ENCODE peak calls at places on chromosomes 7 and 10, in four cellular contexts. T is HCT116, X is K562, N is WTC11. C is an unnamed sample.

GRCh38 chr10:88313897-88314296 is 269.2 kb downstream of the RNLS start:
- DNase-seq in T (no peak), X (no peak), N (no peak), C (no peak)

GRCh38 chr10:25694206-25694933 is 239.7 kb upstream of the MYO3A start:
- DNase-seq in T (no peak), X (no peak), N (no peak), C (no peak)

GRCh38 chr7:167087-167855 is 25.1 kb upstream of the FAM20C start:
- DNase-seq in T (no peak), X (no peak), N (no peak), C (peak)

GRCh38 chr10:99540339-99540672 is 7.6 kb downstream of the NKX2-3 start:
- DNase-seq in T (no peak), X (no peak), N (no peak), C (no peak)

GRCh38 chr7:55069271-55069792 is 50.5 kb downstream of the EGFR start:
- DNase-seq in T (no peak), X (no peak), N (no peak), C (no peak)

GRCh38 chr7:114722562-114722961 is 199.3 kb upstream of the MDFIC start:
- DNase-seq in T (no peak), X (no peak), N (no peak), C (no peak)

GRCh38 chr10:132849546-132850031 is 63.6 kb upstream of the NKX6-2 start:
- DNase-seq in T (no peak), X (no peak), N (peak), C (no peak)

GRCh38 chr7:916291-916941 is 38.1 kb downstream of the ADAP1 start:
- DNase-seq in T (no peak), X (no peak), N (no peak), C (no peak)

GRCh38 chr10:131058799-131059198 is 252.7 kb downstream of the TCERG1L start:
- DNase-seq in T (no peak), X (no peak), N (no peak), C (no peak)

GRCh38 chr7:87475359-87476178 is at the start of gene ABCB4:
- DNase-seq in T (no peak), X (peak), N (peak), C (no peak)

GRCh38 chr7:122383934-122384333 is 79.4 kb upstream of the FEZF1 start:
- DNase-seq in T (no peak), X (no peak), N (no peak), C (peak)

GRCh38 chr10:8042032-8042863 is 12.2 kb upstream of the GATA3 start:
- DNase-seq in T (no peak), X (no peak), N (no peak), C (no peak)

GRCh38 chr10:129761166-129761565 is 202.9 kb downstream of the EBF3 start:
- DNase-seq in T (no peak), X (no peak), N (no peak), C (no peak)

GRCh38 chr7:42886129-42886528 is 25.7 kb downstream of the C7orf25 start:
- DNase-seq in T (no peak), X (no peak), N (no peak), C (peak)

GRCh38 chr7:70093496-70093895 is 495.2 kb downstream of the AUTS2 start:
- DNase-seq in T (no peak), X (no peak), N (no peak), C (no peak)

GRCh38 chr7:151126500-151127137 is 40.3 kb downstream of the AGAP3 start:
- DNase-seq in T (no peak), X (no peak), N (no peak), C (no peak)

GRCh38 chr7:142461437-142461836 is 203.6 kb upstream of the PRSS58 start:
- DNase-seq in T (no peak), X (no peak), N (no peak), C (no peak)

GRCh38 chr7:92754756-92755581 is 81.4 kb downstream of the CDK6 start:
- DNase-seq in T (no peak), X (peak), N (no peak), C (peak)

GRCh38 chr10:97773096-97773495 is 1.3 kb upstream of the SFRP5 start:
- DNase-seq in T (no peak), X (no peak), N (no peak), C (no peak)

GRCh38 chr7:12861070-12861469 is 173.6 kb downstream of the ARL4A start:
- DNase-seq in T (no peak), X (no peak), N (no peak), C (no peak)

GRCh38 chr7:131501422-131501821 is 55.0 kb downstream of the PODXL start:
- DNase-seq in T (no peak), X (no peak), N (no peak), C (peak)

GRCh38 chr7:40579401-40579800 is 444.6 kb downstream of the SUGCT start:
- DNase-seq in T (no peak), X (no peak), N (no peak), C (no peak)

GRCh38 chr7:117098457-117098856 is 145.2 kb downstream of the ST7 start:
- DNase-seq in T (no peak), X (no peak), N (no peak), C (no peak)

GRCh38 chr7:95511716-95512260 is 26.0 kb downstream of the ASB4 start:
- DNase-seq in T (peak), X (peak), N (peak), C (peak)

GRCh38 chr7:117951285-117951684 is 78.0 kb upstream of the CTTNBP2 start:
- DNase-seq in T (no peak), X (no peak), N (no peak), C (no peak)

GRCh38 chr7:39132306-39132705 is 154.6 kb downstream of the POU6F2 start:
- DNase-seq in T (no peak), X (no peak), N (no peak), C (no peak)

GRCh38 chr7:2175091-2175490 is 57.7 kb downstream of the MAD1L1 start:
- DNase-seq in T (no peak), X (no peak), N (no peak), C (no peak)

GRCh38 chr7:120337308-120337907 is 64.4 kb downstream of the KCND2 start:
- DNase-seq in T (peak), X (peak), N (no peak), C (peak)

GRCh38 chr7:90538405-90538804 is 57.7 kb upstream of the CDK14 start:
- DNase-seq in T (no peak), X (no peak), N (no peak), C (no peak)

GRCh38 chr7:158109364-158110033 is 478.1 kb downstream of the PTPRN2 start:
- DNase-seq in T (no peak), X (no peak), N (no peak), C (peak)

GRCh38 chr10:132341017-132341416 is 9.0 kb downstream of the LRRC27 start:
- DNase-seq in T (no peak), X (no peak), N (no peak), C (no peak)

GRCh38 chr10:54769051-54769450 is 32.0 kb downstream of the PCDH15 start:
- DNase-seq in T (no peak), X (no peak), N (no peak), C (no peak)

GRCh38 chr10:28592953-28593352 is 60.0 kb downstream of the WAC start:
- DNase-seq in T (peak), X (peak), N (no peak), C (peak)

GRCh38 chr10:9096288-9096687 is 1041.8 kb downstream of the GATA3 start:
- DNase-seq in T (no peak), X (no peak), N (no peak), C (no peak)

GRCh38 chr10:72235544-72236279 is 19.6 kb upstream of the ASCC1 start:
- DNase-seq in T (no peak), X (no peak), N (no peak), C (no peak)

GRCh38 chr7:139767561-139767982 is 10.2 kb downstream of the HIPK2 start:
- DNase-seq in T (no peak), X (no peak), N (no peak), C (peak)

GRCh38 chr10:17075510-17075909 is 54.1 kb downstream of the CUBN start:
- DNase-seq in T (no peak), X (no peak), N (no peak), C (no peak)

GRCh38 chr7:1005303-1005702 is 22.3 kb downstream of the CYP2W1 start:
- DNase-seq in T (no peak), X (no peak), N (no peak), C (no peak)

GRCh38 chr7:93914581-93915066 is 6.9 kb upstream of the GNG11 start:
- DNase-seq in T (peak), X (no peak), N (no peak), C (no peak)

GRCh38 chr10:118965636-118966035 is 63.9 kb upstream of the NANOS1 start:
- DNase-seq in T (no peak), X (no peak), N (no peak), C (no peak)

DNA sequence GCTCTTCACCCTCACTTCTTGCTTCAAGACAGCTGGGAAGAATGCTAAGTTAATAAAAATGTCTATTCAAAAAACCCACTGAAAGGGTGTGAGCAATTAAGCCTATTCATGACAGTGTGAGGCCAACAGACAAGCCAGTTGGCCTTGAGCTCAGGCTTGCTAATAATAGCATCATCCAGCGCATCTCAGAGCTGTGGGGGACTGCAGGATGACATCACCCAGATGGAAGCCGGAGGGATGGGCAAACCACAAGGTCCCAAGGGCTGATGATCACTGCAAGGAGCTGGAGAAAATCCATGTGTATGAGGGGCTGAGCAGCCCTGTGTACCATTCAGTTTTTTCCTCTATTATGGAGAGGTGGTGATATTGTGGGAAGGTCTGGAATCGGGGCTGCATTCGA is 770.4 kb downstream of the TNS3 start:
- DNase-seq in T (no peak), X (no peak), N (no peak), C (no peak)
- TF ChIP-seq MAX in T (no peak), X (no peak), N (no peak), C (no peak)

DNA sequence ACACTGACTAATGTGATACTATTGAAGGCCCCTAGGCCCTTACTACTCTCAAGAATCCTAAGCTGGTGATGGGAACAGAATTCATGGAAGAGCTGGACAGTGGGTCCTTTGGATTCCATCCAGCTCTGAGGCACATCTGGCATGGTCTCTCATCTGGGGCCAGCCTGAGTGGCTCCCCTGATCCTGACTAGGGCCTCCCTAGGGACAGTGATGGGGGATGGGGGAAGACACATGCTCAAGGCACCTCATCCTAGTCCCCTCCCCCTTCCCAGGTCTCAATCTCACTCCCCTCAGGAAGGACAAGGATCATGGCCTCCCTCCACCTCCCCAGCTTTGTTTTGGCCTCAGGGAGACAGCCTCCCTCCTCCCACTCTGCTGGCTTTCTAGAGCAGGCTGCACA is 1.8 kb downstream of the KCNIP2 start:
- DNase-seq in T (no peak), X (peak), N (no peak), C (no peak)
- TF ChIP-seq MAX in T (no peak), X (no peak), N (no peak), C (no peak)

DNA sequence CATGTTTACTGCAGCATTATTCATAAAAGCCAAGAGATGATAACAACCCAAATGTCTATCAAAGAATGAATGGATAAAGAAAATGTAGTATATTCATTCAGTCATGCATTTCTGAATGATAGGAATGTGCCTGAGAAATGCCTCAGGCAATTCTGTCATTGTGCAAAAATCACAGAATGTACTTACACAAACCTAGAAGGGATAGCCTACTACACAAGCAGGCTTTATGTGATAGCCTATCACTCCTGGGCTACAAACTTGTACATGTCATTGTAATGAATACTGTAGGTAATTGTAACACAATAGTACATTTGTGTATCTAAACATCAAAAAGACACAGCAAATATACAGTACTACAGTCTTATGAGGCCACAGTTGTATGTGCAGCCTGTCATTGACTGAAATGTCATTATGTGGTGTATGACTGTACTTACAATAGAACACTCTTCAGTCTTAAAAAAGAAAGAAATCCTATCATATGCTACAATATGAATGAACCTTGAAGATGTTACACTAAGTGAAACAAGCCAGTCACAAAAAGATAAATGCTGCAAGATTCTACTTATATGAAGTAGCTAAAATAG is 141.8 kb upstream of the GPR22 start:
- DNase-seq in T (no peak), X (no peak), N (no peak), C (no peak)
- TF ChIP-seq MAX in T (no peak), X (no peak), N (no peak), C (no peak)

GRCh38 chr10:122516733-122517132 is 43.8 kb upstream of the DMBT1 start:
- DNase-seq in T (no peak), X (no peak), N (no peak), C (peak)

GRCh38 chr10:122515588-122516231 is 44.8 kb upstream of the DMBT1 start:
- DNase-seq in T (no peak), X (no peak), N (no peak), C (peak)

GRCh38 chr10:122513053-122513452 is 47.5 kb upstream of the DMBT1 start:
- DNase-seq in T (no peak), X (no peak), N (no peak), C (peak)

GRCh38 chr10:122514045-122514840 is 46.3 kb upstream of the DMBT1 start:
- DNase-seq in T (no peak), X (no peak), N (no peak), C (peak)

DNA sequence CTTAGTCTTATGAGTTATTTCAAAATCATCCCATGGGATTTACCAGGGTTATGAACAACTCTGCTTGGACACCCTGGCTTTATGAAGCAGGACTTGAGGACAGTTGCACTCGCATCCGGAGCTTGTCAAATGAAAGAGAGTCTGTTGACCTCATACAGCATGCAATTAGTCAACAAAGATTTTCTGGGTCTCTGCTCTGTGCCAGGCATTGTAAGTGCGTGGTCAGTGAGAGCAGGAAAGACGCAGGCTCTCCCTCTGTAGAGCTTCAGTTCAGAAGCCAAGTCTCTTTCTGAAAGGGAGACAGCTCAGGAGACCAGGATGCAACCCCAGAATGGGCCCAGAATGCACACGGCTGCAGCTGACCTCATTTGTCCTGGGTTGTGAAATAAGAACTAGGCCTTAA is 45.5 kb upstream of the DMBT1 start:
- DNase-seq in T (no peak), X (no peak), N (no peak), C (peak)
- TF ChIP-seq MAX in T (no peak), X (no peak), N (no peak), C (no peak)

GRCh38 chr7:16409777-16410176 is 11.6 kb downstream of the CRPPA start:
- DNase-seq in T (no peak), X (no peak), N (no peak), C (no peak)
- TF ChIP-seq MAX in T (no peak), X (no peak), N (no peak), C (no peak)

GRCh38 chr10:23190872-23191763 is 994 bp upstream of the PTF1A start:
- DNase-seq in T (no peak), X (no peak), N (no peak), C (no peak)

GRCh38 chr10:23193435-23194074 is 1.4 kb downstream of the PTF1A start:
- DNase-seq in T (no peak), X (no peak), N (no peak), C (no peak)

GRCh38 chr10:23192741-23193434 is 776 bp downstream of the PTF1A start:
- DNase-seq in T (no peak), X (no peak), N (peak), C (no peak)

GRCh38 chr10:23192396-23192740 is 256 bp downstream of the PTF1A start:
- DNase-seq in T (no peak), X (no peak), N (peak), C (no peak)

GRCh38 chr10:23191764-23192395 is at the start of gene PTF1A:
- DNase-seq in T (no peak), X (no peak), N (no peak), C (no peak)
- TF ChIP-seq MAX in T (no peak), X (no peak), N (no peak), C (no peak)

GRCh38 chr7:109476409-109476808 is 906.7 kb downstream of the DNAJB9 start:
- DNase-seq in T (no peak), X (no peak), N (no peak), C (no peak)

DNA sequence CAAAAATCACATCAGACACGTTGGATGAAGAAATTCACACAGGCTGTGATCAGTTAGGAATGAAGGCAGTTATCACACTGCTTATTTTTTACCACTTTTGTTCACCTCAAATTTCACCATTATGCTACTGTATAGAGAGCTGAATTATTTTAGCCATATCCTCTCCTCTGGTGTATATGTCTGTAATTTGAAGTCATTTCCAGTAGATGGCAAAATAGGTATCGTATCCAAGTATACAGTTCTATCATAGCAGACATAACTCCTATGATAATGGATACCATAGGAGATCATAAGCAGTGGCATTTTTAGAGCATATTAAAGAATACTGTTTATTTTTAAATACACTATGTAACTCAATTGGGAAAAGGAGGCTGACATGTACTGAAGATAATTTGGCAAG is 909.7 kb downstream of the DNAJB9 start:
- DNase-seq in T (no peak), X (no peak), N (no peak), C (peak)
- TF ChIP-seq MAX in T (no peak), X (no peak), N (no peak), C (no peak)

GRCh38 chr7:74306737-74307469 is 17.7 kb downstream of the CLIP2 start:
- DNase-seq in T (no peak), X (peak), N (no peak), C (no peak)

GRCh38 chr7:74305987-74306736 is 17.0 kb downstream of the CLIP2 start:
- DNase-seq in T (no peak), X (no peak), N (no peak), C (no peak)

GRCh38 chr7:74312418-74313021 is 23.3 kb downstream of the CLIP2 start:
- DNase-seq in T (peak), X (no peak), N (no peak), C (no peak)

GRCh38 chr7:74307738-74308505 is 18.7 kb downstream of the CLIP2 start:
- DNase-seq in T (no peak), X (no peak), N (no peak), C (no peak)

DNA sequence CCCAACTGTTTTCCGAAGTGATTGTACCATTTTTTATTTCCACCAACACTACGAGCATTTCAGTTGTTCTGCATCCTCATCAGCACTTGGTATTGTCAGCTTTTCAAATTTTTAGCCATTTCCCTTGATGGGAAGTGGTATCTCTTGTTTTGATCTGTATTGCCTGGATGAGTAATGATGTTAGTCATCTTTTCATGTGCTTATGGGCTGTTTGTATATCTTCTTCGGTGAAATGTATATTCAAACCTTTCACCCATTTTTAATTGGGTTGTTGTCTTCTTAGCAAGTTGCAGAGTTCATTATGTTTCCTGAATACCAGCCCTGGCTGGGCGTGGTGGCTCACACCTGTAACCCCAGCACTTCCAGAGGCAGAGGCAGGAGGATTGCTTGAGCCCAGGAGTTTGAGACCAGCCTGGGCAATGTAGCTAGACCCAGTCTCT is 22.1 kb downstream of the CLIP2 start:
- DNase-seq in T (peak), X (no peak), N (no peak), C (peak)
- TF ChIP-seq MAX in T (no peak), X (no peak), N (no peak), C (no peak)

C was measured in NB4.